ENCODE peak calls at places on chromosomes 1 and 21, in nine cellular contexts. B is adrenal gland, Y is breast epithelium, C is lower leg skin, I is suprapubic skin, J is upper lobe of left lung, G is NB4, A is A549, E is tibial nerve. Z is an unnamed sample.

GRCh38 chr1:27011058-27011764 is 1.4 kb downstream of the TENT5B start:
- DNase-seq in B (peak; percentile 70), Y (peak; percentile 89), C (no peak), I (no peak), J (no peak), G (no peak), A (peak; percentile 81), E (no peak), Z (peak; percentile 61)

GRCh38 chr1:182962554-182963115 is 9.7 kb upstream of the SHCBP1L start:
- DNase-seq in B (peak; percentile 80), Y (peak; percentile 69), C (peak; percentile 95), I (peak; percentile 84), J (no peak), G (peak; percentile 86), A (peak; percentile 87), E (peak; percentile 75), Z (peak; percentile 85)

GRCh38 chr1:159817276-159818041 is 9.2 kb upstream of the SLAMF8 start:
- DNase-seq in B (peak; percentile 56), Y (no peak), C (no peak), I (no peak), J (no peak), G (no peak), A (peak; percentile 58), E (no peak), Z (no peak)

GRCh38 chr1:1780598-1781525 is 2.6 kb upstream of the NADK start:
- DNase-seq in B (peak; percentile 33), Y (no peak), C (peak; percentile 88), I (no peak), J (no peak), G (no peak), A (no peak), E (no peak), Z (peak; percentile 49)

GRCh38 chr1:37667023-37667769 is 25.1 kb upstream of the CDCA8 start:
- DNase-seq in B (no peak), Y (no peak), C (no peak), I (no peak), J (peak; percentile 51), G (no peak), A (no peak), E (no peak), Z (no peak)

GRCh38 chr21:33019885-33020557 is 5.7 kb upstream of the OLIG2 start:
- DNase-seq in B (no peak), Y (no peak), C (peak; percentile 77), I (no peak), J (peak; percentile 83), G (no peak), A (no peak), E (no peak), Z (no peak)

GRCh38 chr1:58084266-58084665 is 462.3 kb downstream of the OMA1 start:
- DNase-seq in B (no peak), Y (no peak), C (no peak), I (no peak), J (no peak), G (no peak), A (no peak), E (no peak), Z (no peak)

GRCh38 chr1:214466759-214467585 is 84.4 kb downstream of the PTPN14 start:
- DNase-seq in B (no peak), Y (no peak), C (no peak), I (no peak), J (no peak), G (no peak), A (peak; percentile 62), E (no peak), Z (no peak)

GRCh38 chr1:91609571-91609970 is 108.9 kb downstream of the CDC7 start:
- DNase-seq in B (no peak), Y (no peak), C (no peak), I (no peak), J (no peak), G (no peak), A (peak; percentile 79), E (no peak), Z (no peak)

GRCh38 chr1:205339197-205339702 is 17.5 kb downstream of the KLHDC8A start:
- DNase-seq in B (no peak), Y (no peak), C (no peak), I (no peak), J (no peak), G (no peak), A (no peak), E (no peak), Z (no peak)
- TF ChIP-seq CTCF in B (no peak), Y (no peak), C (no peak), I (no peak), J (no peak), G (no peak), A (no peak), E (no peak), Z (no peak)

DNA sequence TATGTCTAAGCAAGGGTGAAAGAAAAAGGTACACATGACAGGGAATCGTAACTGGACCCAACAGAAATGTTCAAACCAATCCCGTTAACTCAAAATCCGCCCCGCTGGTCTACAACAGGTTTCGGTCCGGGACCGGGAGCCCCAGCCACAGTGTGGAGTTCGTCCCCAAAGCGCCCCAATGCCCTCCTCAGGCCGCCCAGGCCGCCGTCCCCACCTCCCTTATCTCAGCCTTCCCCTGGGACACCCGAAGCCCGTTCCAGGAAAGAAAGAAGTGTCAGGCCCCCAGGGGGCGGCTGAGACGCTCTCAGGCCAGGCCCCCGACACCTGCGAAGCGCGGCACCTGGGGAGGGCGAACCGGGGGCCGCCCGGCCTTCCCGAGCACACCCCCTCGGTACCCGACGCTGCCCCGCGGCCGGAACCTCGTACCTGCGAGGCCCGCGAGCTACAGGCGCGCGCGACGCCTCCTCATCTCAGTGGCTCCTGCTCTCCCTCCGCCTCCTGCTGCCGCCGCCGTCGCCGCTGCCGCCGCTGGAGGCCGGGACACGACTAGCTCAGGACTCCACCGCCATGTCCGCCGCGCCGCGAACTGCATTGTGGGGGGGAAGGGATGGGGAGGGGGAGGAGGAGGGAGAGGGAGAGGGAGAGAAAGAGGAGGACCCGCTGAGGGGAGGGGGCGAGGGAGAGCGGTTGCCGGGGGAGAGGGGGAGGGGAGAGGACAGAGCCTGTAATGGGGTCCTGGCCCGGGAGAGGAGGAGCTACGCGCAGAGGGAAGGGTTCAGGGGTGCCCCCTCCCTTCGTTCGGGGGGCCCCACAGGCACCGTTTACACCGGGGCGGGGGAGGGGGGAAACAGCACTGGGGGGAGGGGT is at the start of gene TUT4:
- DNase-seq in B (peak; percentile 84), Y (peak; percentile 72), C (peak; percentile 92), I (peak; percentile 86), J (peak; percentile 95), G (peak; percentile 92), A (peak; percentile 83), E (peak; percentile 71), Z (peak; percentile 83)
- TF ChIP-seq POLR2A in B (peak; percentile 70), Y (no peak), C (no peak), I (no peak), J (no peak), G (no peak), A (peak; percentile 47), E (no peak), Z (peak; percentile 18)

DNA sequence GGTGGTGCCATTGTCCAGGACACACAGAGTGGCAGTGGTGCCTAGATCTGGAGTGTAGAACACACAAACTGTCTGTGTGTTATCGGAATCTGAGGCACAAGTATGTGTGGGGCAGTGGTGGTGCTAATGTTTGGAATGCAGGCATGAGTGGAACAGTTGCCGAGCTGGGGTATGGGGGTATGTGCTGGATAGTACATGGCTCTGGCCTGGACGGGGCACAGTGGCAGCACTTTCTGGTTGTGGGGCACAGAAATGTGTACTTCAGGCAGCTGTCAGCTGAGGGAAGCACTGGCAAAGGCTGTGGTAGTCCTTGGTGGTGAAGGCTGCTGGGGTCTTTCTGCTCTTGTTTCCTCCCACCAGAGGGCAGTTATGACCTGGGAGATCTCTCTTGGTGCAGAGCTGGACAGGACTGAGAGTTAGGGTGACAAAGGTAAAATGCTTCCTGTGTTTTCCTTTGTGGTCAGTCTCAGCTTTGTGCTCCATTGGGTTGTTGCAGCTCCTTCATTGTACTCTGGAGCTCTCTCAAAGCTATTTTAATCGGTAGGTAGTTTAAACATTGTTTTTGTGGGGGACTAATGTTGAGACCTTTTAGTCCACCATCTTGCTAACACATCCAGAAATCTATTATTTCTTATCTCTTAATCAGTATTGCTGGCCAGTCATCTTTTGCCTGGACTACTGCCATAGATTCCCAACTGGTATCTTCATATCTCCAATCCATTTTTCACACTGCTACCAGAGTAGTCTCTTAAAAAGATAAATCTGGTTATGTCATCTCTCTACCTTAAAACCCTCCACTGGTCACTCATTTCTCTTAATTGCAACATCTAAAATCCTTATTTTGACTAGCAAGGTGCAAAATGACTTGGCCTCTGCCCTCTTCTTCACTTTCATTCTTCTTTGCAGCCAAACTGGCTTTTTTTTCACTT is 83.9 kb upstream of the NBPF4 start:
- DNase-seq in B (no peak), Y (no peak), C (no peak), I (no peak), J (no peak), G (peak; percentile 4), A (peak; percentile 20), E (no peak), Z (no peak)
- TF ChIP-seq CTCF in B (no peak), Y (no peak), C (no peak), I (no peak), J (no peak), G (no peak), A (no peak), E (no peak), Z (no peak)

DNA sequence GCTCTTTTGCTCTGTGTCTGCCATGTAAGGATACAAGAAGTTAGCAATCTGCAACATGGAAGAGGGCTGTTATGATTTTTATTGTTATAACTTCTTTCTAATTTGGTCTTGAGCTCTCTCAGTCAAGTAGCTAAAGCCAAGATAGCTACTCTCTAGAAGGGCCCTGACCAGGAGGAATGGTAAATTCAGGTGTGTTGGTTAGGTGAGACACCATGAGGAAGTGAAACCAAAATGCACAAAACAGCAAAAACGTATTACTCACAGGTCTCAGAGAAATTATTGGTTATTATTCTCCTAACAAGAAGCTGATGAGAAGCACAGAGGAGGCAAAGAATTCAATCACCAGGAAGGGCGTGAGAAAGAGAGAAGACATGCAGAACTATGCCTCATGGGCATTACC is 51.8 kb upstream of the INSL5 start:
- DNase-seq in B (no peak), Y (no peak), C (no peak), I (no peak), J (no peak), G (no peak), A (no peak), E (no peak), Z (no peak)
- TF ChIP-seq POLR2A in B (no peak), Y (no peak), C (no peak), I (no peak), J (no peak), G (no peak), A (no peak), E (no peak), Z (no peak)

GRCh38 chr21:37458669-37459276 is 92.2 kb downstream of the DYRK1A start:
- DNase-seq in B (no peak), Y (no peak), C (no peak), I (no peak), J (no peak), G (no peak), A (no peak), E (no peak), Z (no peak)

GRCh38 chr21:37459575-37459974 is 93.0 kb downstream of the DYRK1A start:
- DNase-seq in B (no peak), Y (no peak), C (no peak), I (no peak), J (no peak), G (no peak), A (no peak), E (no peak), Z (no peak)

GRCh38 chr21:37462087-37462861 is 95.7 kb downstream of the DYRK1A start:
- DNase-seq in B (no peak), Y (no peak), C (no peak), I (no peak), J (no peak), G (no peak), A (no peak), E (no peak), Z (no peak)

GRCh38 chr21:37461494-37461893 is 94.9 kb downstream of the DYRK1A start:
- DNase-seq in B (no peak), Y (no peak), C (no peak), I (no peak), J (no peak), G (no peak), A (no peak), E (no peak), Z (no peak)

GRCh38 chr21:37460196-37460595 is 93.6 kb downstream of the DYRK1A start:
- DNase-seq in B (no peak), Y (no peak), C (no peak), I (no peak), J (no peak), G (peak; percentile 46), A (peak; percentile 53), E (no peak), Z (no peak)
- TF ChIP-seq CTCF in B (no peak), Y (no peak), C (no peak), I (no peak), J (no peak), G (peak; percentile 30), A (no peak), E (no peak), Z (no peak)